ENCODE peak calls at places on chromosomes 3 and 15, in nine cellular contexts. One of them, this sample, is unnamed.

GRCh38 chr3:129690406-129690805 is 83.9 kb upstream of the PLXND1 start:
- DNase-seq in sigmoid colon: no peak
- DNase-seq in iPS DF 6.9: peak
- DNase-seq in progenitor cell of endocrine pancreas: no peak
- DNase-seq in uterus: peak
- DNase-seq in germinal center: peak
- DNase-seq in hippocampal formation: peak
- DNase-seq in RPMI8226: peak
- DNase-seq in brain microvascular endothelial cell: peak
- DNase-seq in this sample: no peak

GRCh38 chr3:54870423-54870822 is 57.4 kb downstream of the LRTM1 start:
- DNase-seq in iPS DF 6.9: no peak
- DNase-seq in sigmoid colon: no peak
- DNase-seq in brain microvascular endothelial cell: peak
- DNase-seq in uterus: peak
- DNase-seq in hippocampal formation: peak
- DNase-seq in progenitor cell of endocrine pancreas: no peak
- DNase-seq in germinal center: no peak
- DNase-seq in RPMI8226: peak
- DNase-seq in this sample: no peak

GRCh38 chr15:71811752-71812735 is 1.7 kb downstream of the NR2E3 start:
- DNase-seq in brain microvascular endothelial cell: no peak
- DNase-seq in germinal center: no peak
- DNase-seq in progenitor cell of endocrine pancreas: no peak
- DNase-seq in sigmoid colon: no peak
- DNase-seq in uterus: no peak
- DNase-seq in hippocampal formation: no peak
- DNase-seq in RPMI8226: no peak
- DNase-seq in iPS DF 6.9: no peak
- DNase-seq in this sample: no peak

GRCh38 chr15:75024102-75024636 is 779 bp downstream of the PPCDC start:
- DNase-seq in progenitor cell of endocrine pancreas: no peak
- DNase-seq in hippocampal formation: no peak
- DNase-seq in uterus: no peak
- DNase-seq in iPS DF 6.9: no peak
- DNase-seq in RPMI8226: peak
- DNase-seq in brain microvascular endothelial cell: no peak
- DNase-seq in sigmoid colon: no peak
- DNase-seq in germinal center: peak
- DNase-seq in this sample: no peak

GRCh38 chr15:69304176-69304533 is 5.4 kb downstream of the PAQR5 start:
- DNase-seq in germinal center: no peak
- DNase-seq in RPMI8226: no peak
- DNase-seq in hippocampal formation: no peak
- DNase-seq in brain microvascular endothelial cell: peak
- DNase-seq in sigmoid colon: no peak
- DNase-seq in progenitor cell of endocrine pancreas: no peak
- DNase-seq in uterus: no peak
- DNase-seq in iPS DF 6.9: no peak
- DNase-seq in this sample: no peak

GRCh38 chr15:48060396-48060795 is 60.4 kb upstream of the SLC24A5 start:
- DNase-seq in RPMI8226: no peak
- DNase-seq in sigmoid colon: no peak
- DNase-seq in hippocampal formation: no peak
- DNase-seq in iPS DF 6.9: no peak
- DNase-seq in uterus: no peak
- DNase-seq in progenitor cell of endocrine pancreas: no peak
- DNase-seq in brain microvascular endothelial cell: no peak
- DNase-seq in germinal center: no peak
- DNase-seq in this sample: no peak

GRCh38 chr15:69758810-69759410 is 306.3 kb downstream of the RPLP1 start:
- DNase-seq in hippocampal formation: no peak
- DNase-seq in brain microvascular endothelial cell: peak
- DNase-seq in germinal center: peak
- DNase-seq in sigmoid colon: no peak
- DNase-seq in RPMI8226: peak
- DNase-seq in iPS DF 6.9: no peak
- DNase-seq in progenitor cell of endocrine pancreas: no peak
- DNase-seq in uterus: no peak
- DNase-seq in this sample: no peak

GRCh38 chr15:49979705-49980382 is 139.2 kb downstream of the ATP8B4 start:
- DNase-seq in progenitor cell of endocrine pancreas: no peak
- DNase-seq in iPS DF 6.9: no peak
- DNase-seq in brain microvascular endothelial cell: no peak
- DNase-seq in uterus: no peak
- DNase-seq in sigmoid colon: no peak
- DNase-seq in RPMI8226: no peak
- DNase-seq in hippocampal formation: no peak
- DNase-seq in germinal center: no peak
- DNase-seq in this sample: no peak

GRCh38 chr15:48761393-48762158 is 49.3 kb downstream of the CEP152 start:
- DNase-seq in RPMI8226: no peak
- DNase-seq in sigmoid colon: no peak
- DNase-seq in uterus: no peak
- DNase-seq in brain microvascular endothelial cell: no peak
- DNase-seq in hippocampal formation: no peak
- DNase-seq in germinal center: no peak
- DNase-seq in progenitor cell of endocrine pancreas: no peak
- DNase-seq in iPS DF 6.9: no peak
- DNase-seq in this sample: no peak